ENCODE peak calls at places on chromosome 17, in five cellular contexts. R is WERI-Rb-1, T is GM04503, A is tibial artery, W is fibroblast of the aortic adventitia. B is an unnamed sample.
A peak's percentile ranks its signal among the peaks of the same experiment; 100 is the strongest.

GRCh38 chr17:16100737-16101400 is 101.2 kb downstream of the TTC19 start:
- DNase-seq in R (no peak), T (no peak), A (no peak), W (peak; percentile 13), B (no peak)

GRCh38 chr17:40097931-40098845 is 2.2 kb downstream of the NR1D1 start:
- DNase-seq in R (no peak), T (no peak), A (peak; percentile 97), W (peak; percentile 58), B (no peak)

GRCh38 chr17:9684955-9685621 is 39.8 kb downstream of the USP43 start:
- DNase-seq in R (no peak), T (no peak), A (no peak), W (no peak), B (no peak)

GRCh38 chr17:2874211-2874686 is 78.0 kb downstream of the RAP1GAP2 start:
- DNase-seq in R (no peak), T (no peak), A (no peak), W (no peak), B (no peak)

GRCh38 chr17:70357196-70357595 is 187.9 kb downstream of the KCNJ2 start:
- DNase-seq in R (no peak), T (no peak), A (no peak), W (no peak), B (no peak)

GRCh38 chr17:7842950-7843535 is 9.0 kb downstream of the KDM6B start:
- DNase-seq in R (no peak), T (no peak), A (peak; percentile 88), W (peak; percentile 87), B (peak; percentile 94)

GRCh38 chr17:51260960-51261958 is 913 bp downstream of the UTP18 start:
- DNase-seq in R (peak; percentile 81), T (no peak), A (peak; percentile 82), W (no peak), B (no peak)

GRCh38 chr17:34313164-34313563 is 6.1 kb upstream of the CCL8 start:
- DNase-seq in R (no peak), T (no peak), A (no peak), W (peak; percentile 77), B (peak; percentile 39)

GRCh38 chr17:79915850-79916430 is 76.7 kb upstream of the CBX4 start:
- DNase-seq in R (peak; percentile 77), T (no peak), A (no peak), W (peak; percentile 46), B (peak; percentile 28)

GRCh38 chr17:18025596-18026407 is 13.2 kb downstream of the ATPAF2 start:
- DNase-seq in R (no peak), T (peak; percentile 62), A (peak; percentile 17), W (peak; percentile 30), B (peak; percentile 59)

GRCh38 chr17:38746004-38746892 is 1.9 kb downstream of the PCGF2 start:
- DNase-seq in R (no peak), T (no peak), A (no peak), W (no peak), B (no peak)

GRCh38 chr17:73474370-73474988 is 162.7 kb upstream of the CDC42EP4 start:
- DNase-seq in R (no peak), T (no peak), A (peak; percentile 72), W (peak; percentile 63), B (peak; percentile 39)

GRCh38 chr17:75521951-75522727 is 3.4 kb upstream of the LLGL2 start:
- DNase-seq in R (no peak), T (no peak), A (no peak), W (peak; percentile 16), B (peak; percentile 66)

GRCh38 chr17:68513932-68514331 is 1.7 kb downstream of the PRKAR1A start:
- DNase-seq in R (no peak), T (no peak), A (no peak), W (peak; percentile 24), B (no peak)

GRCh38 chr17:19720631-19721426 is 4.4 kb upstream of the SLC47A2 start:
- DNase-seq in R (no peak), T (no peak), A (no peak), W (no peak), B (no peak)

GRCh38 chr17:67289174-67289876 is 44.3 kb upstream of the HELZ start:
- DNase-seq in R (no peak), T (peak; percentile 46), A (peak; percentile 88), W (peak; percentile 96), B (peak; percentile 55)

GRCh38 chr17:14050616-14051015 is 18.7 kb upstream of the COX10 start:
- DNase-seq in R (no peak), T (no peak), A (no peak), W (no peak), B (no peak)

GRCh38 chr17:49723423-49723822 is 15.7 kb upstream of the SLC35B1 start:
- DNase-seq in R (peak; percentile 90), T (no peak), A (peak; percentile 72), W (peak; percentile 40), B (no peak)

GRCh38 chr17:41530062-41531048 is 2.2 kb upstream of the KRT19 start:
- DNase-seq in R (no peak), T (peak; percentile 65), A (no peak), W (peak; percentile 97), B (peak; percentile 93)

GRCh38 chr17:10932938-10933337 is 95.1 kb upstream of the PIRT start:
- DNase-seq in R (no peak), T (no peak), A (no peak), W (no peak), B (no peak)

GRCh38 chr17:35540589-35541404 is 3.3 kb upstream of the SLFN12L start:
- DNase-seq in R (no peak), T (no peak), A (no peak), W (peak; percentile 53), B (peak; percentile 51)

B was measured in IMR-90.